ENCODE peak calls at places on chromosomes 3 and 15, in eight cellular contexts. H is right atrium auricular region, V is heart left ventricle, E is ascending aorta, R is tibial artery, K is fibroblast of lung, G is cardiac muscle cell, I is Peyer's patch. U is an unnamed sample.
A peak's percentile ranks its signal among the peaks of the same experiment; 100 is the strongest.

GRCh38 chr3:161295325-161295724 is 74.2 kb downstream of the NMD3 start:
- DNase-seq in H (no peak), V (no peak), E (no peak), R (no peak), K (peak; percentile 50), G (peak; percentile 45), I (no peak), U (no peak)

GRCh38 chr3:32820971-32821685 is 3.3 kb downstream of the TRIM71 start:
- DNase-seq in H (no peak), V (no peak), E (no peak), R (no peak), K (no peak), G (no peak), I (no peak), U (no peak)

GRCh38 chr3:106765342-106765741 is 611.9 kb upstream of the CCDC54 start:
- DNase-seq in H (no peak), V (no peak), E (no peak), R (no peak), K (peak; percentile 99), G (peak; percentile 93), I (no peak), U (no peak)

GRCh38 chr3:50655009-50655830 is 19.5 kb upstream of the DOCK3 start:
- DNase-seq in H (no peak), V (no peak), E (no peak), R (no peak), K (no peak), G (no peak), I (no peak), U (no peak)

GRCh38 chr15:56917652-56918045 is 795 bp upstream of the TCF12 start:
- DNase-seq in H (no peak), V (no peak), E (no peak), R (no peak), K (no peak), G (no peak), I (no peak), U (no peak)

GRCh38 chr3:133570139-133570936 is 3.1 kb upstream of the CDV3 start:
- DNase-seq in H (peak; percentile 65), V (no peak), E (no peak), R (no peak), K (peak; percentile 96), G (peak; percentile 88), I (no peak), U (no peak)

GRCh38 chr3:133598405-133598804 is 24.9 kb downstream of the CDV3 start:
- DNase-seq in H (no peak), V (no peak), E (no peak), R (no peak), K (no peak), G (no peak), I (no peak), U (no peak)

GRCh38 chr3:34202975-34203374 is 404.5 kb downstream of the PDCD6IP start:
- DNase-seq in H (no peak), V (no peak), E (no peak), R (no peak), K (no peak), G (no peak), I (no peak), U (peak; percentile 35)

GRCh38 chr3:1252061-1252430 is 159.2 kb downstream of the CNTN6 start:
- DNase-seq in H (no peak), V (no peak), E (no peak), R (no peak), K (no peak), G (no peak), I (no peak), U (no peak)

GRCh38 chr3:188349276-188349962 is 195.5 kb downstream of the LPP start:
- DNase-seq in H (no peak), V (no peak), E (no peak), R (no peak), K (peak; percentile 56), G (peak; percentile 53), I (no peak), U (peak; percentile 15)

GRCh38 chr3:28328188-28329151 is 20.1 kb upstream of the ZCWPW2 start:
- DNase-seq in H (no peak), V (no peak), E (no peak), R (no peak), K (peak; percentile 7), G (peak; percentile 48), I (no peak), U (peak; percentile 39)

GRCh38 chr3:149547413-149547812 is 72.9 kb downstream of the TM4SF4 start:
- DNase-seq in H (peak; percentile 78), V (no peak), E (no peak), R (peak; percentile 88), K (peak; percentile 88), G (peak; percentile 91), I (peak; percentile 72), U (no peak)

GRCh38 chr3:113533534-113533892 is 1.2 kb downstream of the SIDT1 start:
- DNase-seq in H (no peak), V (no peak), E (no peak), R (no peak), K (no peak), G (no peak), I (peak; percentile 67), U (peak; percentile 35)

GRCh38 chr3:102074951-102075350 is 225.6 kb downstream of the NFKBIZ start:
- DNase-seq in H (no peak), V (no peak), E (no peak), R (no peak), K (no peak), G (no peak), I (no peak), U (no peak)

GRCh38 chr3:50749822-50750221 is 75.1 kb downstream of the DOCK3 start:
- DNase-seq in H (no peak), V (no peak), E (no peak), R (no peak), K (no peak), G (no peak), I (no peak), U (no peak)

GRCh38 chr15:101799665-101800064 is 3.6 kb upstream of the OR4F6 start:
- DNase-seq in H (no peak), V (no peak), E (no peak), R (no peak), K (no peak), G (no peak), I (no peak), U (no peak)

GRCh38 chr15:85504739-85505676 is 124.6 kb downstream of the AKAP13 start:
- DNase-seq in H (peak; percentile 73), V (no peak), E (no peak), R (peak; percentile 43), K (peak; percentile 58), G (peak; percentile 85), I (peak; percentile 79), U (peak; percentile 69)

GRCh38 chr15:89824607-89824867 is 9.9 kb upstream of the ANPEP start:
- DNase-seq in H (no peak), V (no peak), E (no peak), R (no peak), K (no peak), G (no peak), I (no peak), U (no peak)
- H3K4me1 ChIP-seq in H (peaks cover 16% of the 10 kb centered on the region), V (peaks cover 17% of the 10 kb centered on the region), E (peaks cover 3% of the 10 kb centered on the region), R (peaks cover 18% of the 10 kb centered on the region), K (peaks cover 45% of the 10 kb centered on the region), G (peaks cover 16% of the 10 kb centered on the region), I (peaks cover 6% of the 10 kb centered on the region), U (peaks cover 2% of the 10 kb centered on the region)

GRCh38 chr15:31848621-31849020 is 181.7 kb upstream of the CHRNA7 start:
- DNase-seq in H (no peak), V (no peak), E (no peak), R (no peak), K (no peak), G (no peak), I (no peak), U (no peak)

GRCh38 chr15:31856581-31856980 is 173.7 kb upstream of the CHRNA7 start:
- DNase-seq in H (no peak), V (no peak), E (no peak), R (no peak), K (no peak), G (no peak), I (no peak), U (no peak)

GRCh38 chr15:31857194-31857593 is 173.1 kb upstream of the CHRNA7 start:
- DNase-seq in H (no peak), V (no peak), E (no peak), R (no peak), K (no peak), G (no peak), I (no peak), U (no peak)

GRCh38 chr15:31853370-31853769 is 176.9 kb upstream of the CHRNA7 start:
- DNase-seq in H (no peak), V (no peak), E (no peak), R (no peak), K (no peak), G (no peak), I (no peak), U (no peak)

DNA sequence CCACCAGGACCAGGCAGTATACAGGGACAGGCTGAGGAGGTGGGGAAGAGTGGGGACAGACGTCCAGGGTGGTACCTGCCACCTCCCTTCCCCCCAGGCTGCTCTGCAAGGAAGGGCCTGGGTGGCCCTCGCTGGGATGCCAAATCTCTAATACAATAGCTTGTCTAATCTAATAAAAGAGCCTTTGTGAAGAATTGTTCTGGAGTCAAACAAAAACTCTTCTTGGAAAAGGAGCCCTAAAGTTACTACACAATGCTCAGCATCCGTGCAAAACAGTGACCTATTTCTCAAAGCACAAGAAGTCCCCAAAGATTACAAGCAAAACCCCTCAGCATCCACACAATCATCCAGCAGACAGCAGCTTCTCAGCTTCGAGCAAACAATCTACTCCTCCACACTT is 177.4 kb upstream of the CHRNA7 start:
- DNase-seq in H (no peak), V (no peak), E (no peak), R (no peak), K (no peak), G (no peak), I (no peak), U (no peak)
- H3K27ac ChIP-seq in H (no peak overlapping the region), V (no peak overlapping the region), E (no peak overlapping the region), R (no peak overlapping the region), K (no peak overlapping the region), G (no peak overlapping the region), I (no peak overlapping the region), U (no peak overlapping the region)

GRCh38 chr15:33051528-33051927 is 143.0 kb downstream of the FMN1 start:
- DNase-seq in H (no peak), V (no peak), E (no peak), R (no peak), K (no peak), G (no peak), I (no peak), U (no peak)
- H3K9me3 ChIP-seq in H (no peaks in the 10 kb centered on the region), V (no peaks in the 10 kb centered on the region), E (no peaks in the 10 kb centered on the region), R (no peaks in the 10 kb centered on the region), K (no peaks in the 10 kb centered on the region), G (no peaks in the 10 kb centered on the region), I (no peaks in the 10 kb centered on the region), U (no peaks in the 10 kb centered on the region)

GRCh38 chr15:28887344-28888174 is 1.8 kb downstream of the APBA2 start:
- DNase-seq in H (no peak), V (no peak), E (no peak), R (no peak), K (no peak), G (no peak), I (no peak), U (no peak)

GRCh38 chr15:28888900-28889299 is 3.1 kb downstream of the APBA2 start:
- DNase-seq in H (no peak), V (no peak), E (no peak), R (no peak), K (no peak), G (no peak), I (no peak), U (no peak)

GRCh38 chr15:28889346-28889745 is 3.6 kb downstream of the APBA2 start:
- DNase-seq in H (no peak), V (no peak), E (no peak), R (no peak), K (no peak), G (no peak), I (no peak), U (no peak)

GRCh38 chr15:28886431-28887343 is 913 bp downstream of the APBA2 start:
- DNase-seq in H (no peak), V (no peak), E (no peak), R (no peak), K (no peak), G (no peak), I (no peak), U (no peak)

GRCh38 chr15:28888302-28888894 is 2.6 kb downstream of the APBA2 start:
- DNase-seq in H (no peak), V (no peak), E (no peak), R (no peak), K (no peak), G (no peak), I (no peak), U (no peak)
- H3K4me1 ChIP-seq in H (peaks cover 13% of the 10 kb centered on the region), V (peaks cover 8% of the 10 kb centered on the region), E (peaks cover 8% of the 10 kb centered on the region), R (peaks cover 11% of the 10 kb centered on the region), K (peaks cover 4% of the 10 kb centered on the region), G (no peaks in the 10 kb centered on the region), I (no peaks in the 10 kb centered on the region), U (no peaks in the 10 kb centered on the region)

U was measured in small intestine.